ENCODE peak calls at places on chromosome 9, in ten cellular contexts. W is lower leg skin, P is chondrocyte, R is cardiac muscle cell, H is WTC11, A is heart right ventricle, E is A549, F is hepatocyte, G is fibroblast of villous mesenchyme, V is B cell. Z is an unnamed sample.

GRCh38 chr9:128005938-128006337 is 25.1 kb upstream of the EEIG1 start:
- DNase-seq in W (no peak), P (no peak), R (peak; percentile 37), H (no peak), A (peak; percentile 47), E (no peak), F (no peak), G (peak; percentile 64), V (no peak), Z (no peak)

GRCh38 chr9:113503613-113504230 is 40.2 kb downstream of the RGS3 start:
- DNase-seq in W (no peak), P (peak; percentile 46), R (peak; percentile 73), H (no peak), A (peak; percentile 58), E (no peak), F (no peak), G (no peak), V (no peak), Z (no peak)

GRCh38 chr9:135290086-135290485 is 189.5 kb upstream of the PPP1R26 start:
- DNase-seq in W (no peak), P (peak; percentile 39), R (no peak), H (no peak), A (peak; percentile 61), E (no peak), F (no peak), G (no peak), V (no peak), Z (no peak)

GRCh38 chr9:83920469-83920941 is 727 bp downstream of the KIF27 start:
- DNase-seq in W (no peak), P (no peak), R (peak; percentile 50), H (no peak), A (peak; percentile 50), E (peak; percentile 60), F (peak; percentile 79), G (peak; percentile 55), V (no peak), Z (peak; percentile 62)

GRCh38 chr9:132987021-132987620 is 8.6 kb downstream of the GFI1B start:
- DNase-seq in W (no peak), P (peak; percentile 79), R (no peak), H (no peak), A (no peak), E (no peak), F (no peak), G (no peak), V (no peak), Z (no peak)

GRCh38 chr9:113355197-113355596 is 5.9 kb downstream of the BSPRY start:
- DNase-seq in W (no peak), P (no peak), R (peak; percentile 38), H (no peak), A (no peak), E (no peak), F (no peak), G (peak; percentile 19), V (no peak), Z (no peak)

GRCh38 chr9:27194401-27195091 is 85.5 kb downstream of the TEK start:
- DNase-seq in W (no peak), P (no peak), R (peak; percentile 80), H (no peak), A (no peak), E (peak; percentile 5), F (peak; percentile 68), G (peak; percentile 92), V (no peak), Z (peak; percentile 3)

GRCh38 chr9:134800791-134801339 is 79.7 kb upstream of the FCN2 start:
- DNase-seq in W (no peak), P (no peak), R (no peak), H (no peak), A (peak; percentile 48), E (no peak), F (no peak), G (no peak), V (no peak), Z (no peak)

GRCh38 chr9:84922051-84922450 is 252.5 kb downstream of the NTRK2 start:
- DNase-seq in W (no peak), P (no peak), R (no peak), H (no peak), A (no peak), E (no peak), F (no peak), G (no peak), V (no peak), Z (no peak)

GRCh38 chr9:14369011-14369410 is 55.1 kb upstream of the NFIB start:
- DNase-seq in W (no peak), P (no peak), R (no peak), H (no peak), A (no peak), E (no peak), F (no peak), G (no peak), V (no peak), Z (no peak)

GRCh38 chr9:14424983-14425382 is 111.0 kb upstream of the NFIB start:
- DNase-seq in W (no peak), P (no peak), R (peak; percentile 55), H (no peak), A (no peak), E (no peak), F (no peak), G (no peak), V (no peak), Z (no peak)

GRCh38 chr9:134734270-134734669 is 92.7 kb downstream of the COL5A1 start:
- DNase-seq in W (peak; percentile 36), P (no peak), R (peak; percentile 89), H (no peak), A (no peak), E (no peak), F (peak; percentile 54), G (peak; percentile 91), V (no peak), Z (no peak)

GRCh38 chr9:122337561-122337939 is 33.3 kb upstream of the PTGS1 start:
- DNase-seq in W (no peak), P (no peak), R (no peak), H (no peak), A (no peak), E (no peak), F (no peak), G (no peak), V (no peak), Z (no peak)

GRCh38 chr9:137799630-137799983 is 78.0 kb upstream of the CACNA1B start:
- DNase-seq in W (no peak), P (peak; percentile 76), R (no peak), H (no peak), A (no peak), E (no peak), F (no peak), G (no peak), V (no peak), Z (no peak)

GRCh38 chr9:107243757-107244156 is 39.3 kb upstream of the RAD23B start:
- DNase-seq in W (peak; percentile 62), P (no peak), R (no peak), H (no peak), A (no peak), E (no peak), F (peak; percentile 85), G (peak; percentile 56), V (no peak), Z (no peak)

GRCh38 chr9:134540441-134541372 is 100.9 kb upstream of the COL5A1 start:
- DNase-seq in W (no peak), P (peak; percentile 51), R (no peak), H (no peak), A (no peak), E (no peak), F (no peak), G (no peak), V (no peak), Z (no peak)

GRCh38 chr9:123914517-123915199 is 15.3 kb downstream of the DENND1A start:
- DNase-seq in W (no peak), P (no peak), R (no peak), H (no peak), A (no peak), E (no peak), F (no peak), G (no peak), V (no peak), Z (no peak)

GRCh38 chr9:86175223-86175622 is 75.9 kb upstream of the GOLM1 start:
- DNase-seq in W (no peak), P (no peak), R (no peak), H (no peak), A (no peak), E (no peak), F (no peak), G (no peak), V (no peak), Z (peak; percentile 22)
- TF ChIP-seq CTCF in W (no peak), P (no peak), R (no peak), H (no peak), A (no peak), E (no peak), F (no peak), G (no peak), V (no peak), Z (no peak)

DNA sequence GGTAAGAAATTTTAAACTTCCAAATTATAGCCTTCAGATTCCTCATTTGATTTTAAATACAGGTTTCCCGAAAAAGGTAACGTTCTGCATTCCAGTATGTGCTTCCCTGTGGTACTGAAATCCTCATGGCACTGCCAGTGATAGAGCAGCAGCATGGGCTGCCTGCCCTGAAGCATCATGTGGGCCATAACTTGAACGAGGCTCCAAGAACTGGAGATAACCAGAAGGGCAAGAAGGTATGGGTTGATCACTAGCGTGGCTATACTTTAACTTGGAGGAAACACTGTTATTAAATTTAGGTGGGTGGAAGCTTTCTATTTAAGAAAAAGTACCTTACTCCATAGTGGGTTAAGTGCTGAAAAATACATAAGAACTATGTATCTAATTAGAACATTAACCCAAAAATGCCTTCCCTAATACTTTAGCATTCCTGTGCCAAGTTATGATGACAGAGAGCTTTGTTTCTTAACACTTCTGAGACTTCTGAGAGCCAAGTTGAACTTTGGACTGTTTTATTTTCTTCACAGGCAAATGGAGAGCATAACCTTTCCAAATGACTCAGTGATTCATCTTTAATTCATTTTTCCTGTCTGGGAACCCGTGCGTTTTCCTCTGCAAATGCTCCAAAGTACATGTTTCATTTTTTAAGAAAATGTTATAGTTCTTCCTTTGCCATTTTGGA is 191.5 kb upstream of the GNA14 start:
- DNase-seq in W (no peak), P (no peak), R (peak; percentile 85), H (no peak), A (no peak), E (no peak), F (peak; percentile 38), G (peak; percentile 73), V (no peak), Z (no peak)
- TF ChIP-seq CTCF in W (no peak), P (no peak), R (no peak), H (no peak), A (no peak), E (no peak), F (no peak), G (no peak), V (no peak), Z (no peak)

DNA sequence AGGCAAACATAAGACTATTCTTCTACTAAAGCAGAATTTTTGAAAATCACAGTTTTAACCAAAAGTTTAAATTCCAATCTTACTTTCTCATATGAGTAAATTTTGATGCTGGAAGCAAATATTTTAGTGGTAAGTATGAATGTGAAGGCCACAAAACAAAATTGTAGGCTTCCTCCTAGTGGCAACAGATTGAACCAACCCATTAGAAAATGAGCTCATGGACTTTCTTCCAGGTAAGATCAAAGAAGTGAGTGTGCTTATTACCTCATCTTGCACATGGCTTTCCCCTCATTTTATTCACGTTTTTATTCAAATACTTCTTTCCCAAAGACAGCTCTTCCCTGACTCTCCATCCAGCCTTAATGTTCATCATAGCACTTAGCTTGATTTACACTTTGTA is 16.5 kb upstream of the RLN2 start:
- DNase-seq in W (no peak), P (no peak), R (no peak), H (no peak), A (no peak), E (no peak), F (no peak), G (no peak), V (no peak), Z (peak; percentile 14)
- TF ChIP-seq CTCF in W (no peak), P (peak; percentile 61), R (peak; percentile 6), H (no peak), A (no peak), E (no peak), F (no peak), G (peak; percentile 26), V (no peak), Z (peak; percentile 8)

GRCh38 chr9:89428901-89429890 is 68.7 kb downstream of the SEMA4D start:
- DNase-seq in W (no peak), P (peak; percentile 75), R (no peak), H (peak; percentile 75), A (no peak), E (no peak), F (no peak), G (no peak), V (peak; percentile 61), Z (no peak)
- TF ChIP-seq CTCF in W (no peak), P (peak; percentile 48), R (peak; percentile 26), H (peak; percentile 42), A (no peak), E (no peak), F (peak; percentile 23), G (peak; percentile 43), V (peak; percentile 68), Z (peak; percentile 56)